ENCODE peak calls at places on chromosomes 16 and 17, in six cellular contexts. N is H1, Z is HepG2, H is SK-N-SH, P is K562, F is GM12878. W is an unnamed sample.
A peak's percentile ranks its signal among the peaks of the same experiment; 100 is the strongest.

GRCh38 chr16:70511833-70512232 is 11.5 kb downstream of the COG4 start:
- DNase-seq in N (no peak), Z (no peak), H (no peak), P (no peak), F (no peak), W (no peak)

GRCh38 chr16:55439101-55439690 is 39.8 kb upstream of the MMP2 start:
- DNase-seq in N (no peak), Z (no peak), H (no peak), P (no peak), F (no peak), W (peak; percentile 19)

GRCh38 chr16:68426355-68426652 is 22.0 kb downstream of the SMPD3 start:
- DNase-seq in N (no peak), Z (no peak), H (no peak), P (no peak), F (no peak), W (no peak)

GRCh38 chr17:68955181-68955841 is at the start of gene ABCA8:
- DNase-seq in N (no peak), Z (no peak), H (no peak), P (peak; percentile 18), F (no peak), W (no peak)

GRCh38 chr17:14205992-14206461 is 30.6 kb downstream of the CDRT15 start:
- DNase-seq in N (no peak), Z (no peak), H (no peak), P (no peak), F (no peak), W (no peak)

GRCh38 chr17:75869282-75870141 is 8.9 kb downstream of the TRIM47 start:
- DNase-seq in N (no peak), Z (peak; percentile 99), H (peak; percentile 53), P (no peak), F (no peak), W (no peak)

GRCh38 chr16:52561910-52562741 is 15.2 kb upstream of the TOX3 start:
- DNase-seq in N (no peak), Z (peak; percentile 54), H (no peak), P (no peak), F (no peak), W (no peak)

GRCh38 chr16:67773569-67774456 is 32.5 kb downstream of the RANBP10 start:
- DNase-seq in N (no peak), Z (peak; percentile 24), H (no peak), P (peak; percentile 38), F (no peak), W (no peak)

GRCh38 chr16:85759136-85759535 is 8.2 kb upstream of the C16orf74 start:
- DNase-seq in N (no peak), Z (no peak), H (no peak), P (no peak), F (no peak), W (peak; percentile 59)

GRCh38 chr16:27080870-27081269 is 14.1 kb downstream of the C16orf82 start:
- DNase-seq in N (no peak), Z (peak; percentile 43), H (peak; percentile 25), P (peak; percentile 38), F (no peak), W (no peak)

GRCh38 chr16:70730944-70731343 is 45.1 kb upstream of the MTSS2 start:
- DNase-seq in N (no peak), Z (no peak), H (no peak), P (no peak), F (no peak), W (no peak)

GRCh38 chr16:76450890-76451289 is 173.7 kb downstream of the CNTNAP4 start:
- DNase-seq in N (no peak), Z (no peak), H (no peak), P (no peak), F (no peak), W (no peak)

GRCh38 chr17:78597923-78598545 is 20.8 kb upstream of the DNAH17 start:
- DNase-seq in N (no peak), Z (no peak), H (no peak), P (no peak), F (no peak), W (peak; percentile 16)

GRCh38 chr16:71693168-71693567 is 31.3 kb downstream of the PHLPP2 start:
- DNase-seq in N (no peak), Z (no peak), H (no peak), P (no peak), F (no peak), W (no peak)

GRCh38 chr16:24580665-24581064 is 41.3 kb downstream of the RBBP6 start:
- DNase-seq in N (no peak), Z (no peak), H (peak; percentile 41), P (no peak), F (no peak), W (no peak)

GRCh38 chr16:8241408-8241807 is 348.9 kb downstream of the TMEM114 start:
- DNase-seq in N (no peak), Z (no peak), H (no peak), P (no peak), F (no peak), W (no peak)

GRCh38 chr16:324451-325334 is 27.8 kb downstream of the AXIN1 start:
- DNase-seq in N (no peak), Z (no peak), H (no peak), P (peak; percentile 89), F (no peak), W (no peak)

GRCh38 chr16:81532491-81533174 is 88.0 kb downstream of the CMIP start:
- DNase-seq in N (no peak), Z (peak; percentile 76), H (no peak), P (no peak), F (no peak), W (no peak)

GRCh38 chr17:8940866-8941471 is 24.5 kb downstream of the PIK3R5 start:
- DNase-seq in N (no peak), Z (no peak), H (no peak), P (no peak), F (no peak), W (no peak)

GRCh38 chr16:49602201-49603041 is 228.8 kb downstream of the C16orf78 start:
- DNase-seq in N (peak; percentile 51), Z (no peak), H (no peak), P (no peak), F (no peak), W (no peak)

GRCh38 chr16:50478773-50479149 is 69.4 kb upstream of the NKD1 start:
- DNase-seq in N (no peak), Z (no peak), H (no peak), P (no peak), F (no peak), W (no peak)

GRCh38 chr17:78725448-78726021 is 56.5 kb downstream of the CYTH1 start:
- DNase-seq in N (no peak), Z (no peak), H (no peak), P (no peak), F (no peak), W (no peak)

GRCh38 chr17:12389421-12389820 is 276.3 kb upstream of the MYOCD start:
- DNase-seq in N (no peak), Z (no peak), H (no peak), P (no peak), F (no peak), W (no peak)

GRCh38 chr16:81243927-81244326 is 5.4 kb downstream of the BCO1 start:
- DNase-seq in N (peak; percentile 47), Z (no peak), H (no peak), P (no peak), F (no peak), W (no peak)

GRCh38 chr16:528111-529011 is 849 bp downstream of the CAPN15 start:
- DNase-seq in N (no peak), Z (no peak), H (peak; percentile 76), P (peak; percentile 60), F (no peak), W (peak; percentile 61)

GRCh38 chr16:56356276-56357241 is 68.8 kb downstream of the AMFR start:
- DNase-seq in N (peak; percentile 82), Z (peak; percentile 84), H (peak; percentile 93), P (peak; percentile 88), F (peak; percentile 46), W (peak; percentile 8)

GRCh38 chr17:70886648-70887047 is 717.3 kb downstream of the KCNJ2 start:
- DNase-seq in N (no peak), Z (no peak), H (no peak), P (no peak), F (no peak), W (no peak)

GRCh38 chr17:17322516-17323510 is 19.6 kb downstream of the NT5M start:
- DNase-seq in N (no peak), Z (no peak), H (no peak), P (no peak), F (no peak), W (no peak)
- TF ChIP-seq GABPA in N (no peak), Z (no peak), H (no peak), P (no peak), F (no peak), W (no peak)

GRCh38 chr17:44940321-44940720 is 7.3 kb downstream of the KIF18B start:
- DNase-seq in N (no peak), Z (peak; percentile 69), H (peak; percentile 11), P (no peak), F (no peak), W (no peak)
- H3K4me3 ChIP-seq in N (no peak overlapping the region), Z (no peak overlapping the region), H (no peak overlapping the region), P (no peak overlapping the region), F (no peak overlapping the region), W (no peak overlapping the region)

DNA sequence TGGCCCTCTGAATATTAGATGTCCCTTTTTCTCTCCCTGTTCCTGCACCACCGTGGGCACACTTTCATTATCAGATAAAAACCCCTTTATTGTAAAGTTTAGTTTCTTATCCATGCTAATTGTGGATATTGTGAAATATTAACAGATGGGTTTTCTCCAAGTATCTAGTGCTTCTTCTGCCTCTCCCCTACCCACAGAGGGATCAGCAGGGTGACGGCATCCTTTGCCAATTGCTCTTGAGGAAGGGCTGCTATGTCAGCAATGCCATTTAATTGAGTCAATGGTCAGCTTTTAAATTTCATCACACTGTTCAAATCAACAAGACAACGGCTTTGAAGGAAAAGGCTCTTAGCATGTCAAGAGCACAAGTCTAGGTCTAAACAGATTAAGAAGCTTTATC is 443.1 kb upstream of the CCL2 start:
- DNase-seq in N (no peak), Z (no peak), H (no peak), P (no peak), F (no peak), W (no peak)
- H3K27ac ChIP-seq in N (no peak overlapping the region), Z (no peak overlapping the region), H (no peak overlapping the region), P (no peak overlapping the region), F (no peak overlapping the region), W (no peak overlapping the region)

DNA sequence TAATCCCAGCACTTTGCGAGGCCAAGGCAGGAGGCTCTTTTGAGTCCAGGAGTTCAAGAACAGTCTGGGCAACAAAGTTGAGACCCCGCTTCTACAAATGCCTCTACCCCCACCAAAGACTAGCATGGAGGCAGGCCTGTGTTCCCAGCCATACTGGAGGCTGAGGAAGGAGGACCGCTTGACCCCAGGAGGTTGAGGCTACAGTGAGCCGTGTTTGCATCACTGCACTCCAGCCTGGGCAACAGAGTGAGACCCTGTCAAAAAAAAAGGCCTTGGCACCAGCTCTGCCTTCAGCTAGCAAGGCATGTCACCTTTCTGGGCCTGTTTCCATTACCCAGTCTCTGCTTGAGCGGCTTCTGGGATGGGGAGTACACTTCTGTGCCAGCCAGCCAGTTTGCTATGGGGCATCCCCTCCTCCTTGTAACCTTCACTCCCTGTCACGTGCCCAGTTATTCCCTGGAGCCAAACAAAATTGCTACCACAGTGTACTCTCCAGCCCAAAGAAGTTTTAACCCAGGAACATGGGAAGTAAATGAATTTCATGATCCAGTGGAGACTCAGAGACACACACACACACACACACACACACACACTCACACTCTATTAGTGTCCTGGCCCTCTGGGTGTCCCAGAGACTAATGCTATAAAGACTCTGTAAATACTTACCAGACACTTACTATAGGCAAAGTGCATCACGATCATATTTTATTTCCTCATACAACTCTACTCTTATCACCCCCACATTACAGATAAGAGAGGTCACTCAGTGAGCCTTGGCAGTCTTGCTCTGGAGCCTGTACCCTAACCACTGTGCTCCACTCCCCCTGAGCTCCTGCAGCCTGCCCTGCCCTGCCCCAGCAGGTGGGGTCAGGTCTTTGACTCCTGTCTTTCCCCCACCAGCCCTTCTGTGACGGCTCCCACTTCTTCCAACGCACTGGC is 2.5 kb downstream of the CISD3 start:
- DNase-seq in N (no peak), Z (no peak), H (no peak), P (no peak), F (no peak), W (no peak)
- TF ChIP-seq GABPA in N (no peak), Z (no peak), H (no peak), P (no peak), F (no peak), W (no peak)